ENCODE peak calls at places on chromosomes 13 and 19, in seven cellular contexts. Q is breast epithelium, Y is cardiac muscle cell, L is tibial artery, B is dorsolateral prefrontal cortex, H is neuronal stem cell, R is iPS DF 6.9. V is an unnamed sample.

GRCh38 chr13:80509264-80509663 is 168.3 kb upstream of the SPRY2 start:
- DNase-seq in R (no peak), H (no peak), L (no peak), Q (no peak), B (no peak), Y (no peak), V (no peak)

GRCh38 chr13:34006011-34006410 is 188.1 kb downstream of the RFC3 start:
- DNase-seq in H (no peak), Q (no peak), L (no peak), R (no peak), Y (no peak), B (no peak), V (no peak)

GRCh38 chr19:43790587-43790986 is 9.8 kb upstream of the KCNN4 start:
- DNase-seq in B (no peak), L (no peak), Q (no peak), H (no peak), R (no peak), Y (no peak), V (no peak)

GRCh38 chr19:41367848-41368301 is 3.9 kb upstream of the B9D2 start:
- DNase-seq in Y (peak; percentile 93), L (no peak), H (no peak), R (no peak), B (no peak), Q (no peak), V (no peak)

GRCh38 chr13:98842858-98843481 is 90.5 kb upstream of the SLC15A1 start:
- DNase-seq in R (peak; percentile 63), Q (no peak), H (peak; percentile 68), B (peak; percentile 81), Y (peak; percentile 86), L (peak; percentile 80), V (peak; percentile 44)

GRCh38 chr19:16338470-16339360 is 14.1 kb downstream of the KLF2 start:
- DNase-seq in Q (no peak), B (no peak), H (no peak), R (no peak), L (no peak), Y (peak; percentile 91), V (no peak)

GRCh38 chr19:38658462-38659306 is 11.2 kb downstream of the ACTN4 start:
- DNase-seq in R (no peak), L (peak; percentile 82), Q (no peak), Y (peak; percentile 99), B (no peak), H (no peak), V (no peak)

GRCh38 chr13:76148926-76149325 is 512.8 kb downstream of the LMO7 start:
- DNase-seq in Y (peak; percentile 11), B (no peak), L (no peak), H (no peak), R (no peak), Q (no peak), V (no peak)

GRCh38 chr19:33248104-33248503 is 22.5 kb upstream of the SLC7A10 start:
- DNase-seq in R (no peak), H (no peak), L (no peak), Y (no peak), Q (no peak), B (no peak), V (no peak)
- H3K27ac ChIP-seq in R (no peak overlapping the region), H (no peak overlapping the region), L (no peak overlapping the region), Y (no peak overlapping the region), Q (no peak overlapping the region), B (no peak overlapping the region), V (no peak overlapping the region)

GRCh38 chr19:48552406-48553322 is 692 bp downstream of the SULT2B1 start:
- DNase-seq in B (no peak), Y (no peak), Q (no peak), L (no peak), H (no peak), R (no peak), V (no peak)

GRCh38 chr19:48553676-48554384 is 1.9 kb downstream of the SULT2B1 start:
- DNase-seq in L (no peak), R (no peak), B (no peak), Q (no peak), Y (peak; percentile 72), H (no peak), V (no peak)

GRCh38 chr19:48554385-48555091 is 2.6 kb downstream of the SULT2B1 start:
- DNase-seq in B (no peak), R (no peak), H (peak; percentile 42), Q (no peak), Y (peak; percentile 36), L (no peak), V (no peak)

GRCh38 chr19:48549380-48549779 is 2.6 kb upstream of the SULT2B1 start:
- DNase-seq in Y (no peak), H (no peak), Q (no peak), L (no peak), R (no peak), B (no peak), V (no peak)

DNA sequence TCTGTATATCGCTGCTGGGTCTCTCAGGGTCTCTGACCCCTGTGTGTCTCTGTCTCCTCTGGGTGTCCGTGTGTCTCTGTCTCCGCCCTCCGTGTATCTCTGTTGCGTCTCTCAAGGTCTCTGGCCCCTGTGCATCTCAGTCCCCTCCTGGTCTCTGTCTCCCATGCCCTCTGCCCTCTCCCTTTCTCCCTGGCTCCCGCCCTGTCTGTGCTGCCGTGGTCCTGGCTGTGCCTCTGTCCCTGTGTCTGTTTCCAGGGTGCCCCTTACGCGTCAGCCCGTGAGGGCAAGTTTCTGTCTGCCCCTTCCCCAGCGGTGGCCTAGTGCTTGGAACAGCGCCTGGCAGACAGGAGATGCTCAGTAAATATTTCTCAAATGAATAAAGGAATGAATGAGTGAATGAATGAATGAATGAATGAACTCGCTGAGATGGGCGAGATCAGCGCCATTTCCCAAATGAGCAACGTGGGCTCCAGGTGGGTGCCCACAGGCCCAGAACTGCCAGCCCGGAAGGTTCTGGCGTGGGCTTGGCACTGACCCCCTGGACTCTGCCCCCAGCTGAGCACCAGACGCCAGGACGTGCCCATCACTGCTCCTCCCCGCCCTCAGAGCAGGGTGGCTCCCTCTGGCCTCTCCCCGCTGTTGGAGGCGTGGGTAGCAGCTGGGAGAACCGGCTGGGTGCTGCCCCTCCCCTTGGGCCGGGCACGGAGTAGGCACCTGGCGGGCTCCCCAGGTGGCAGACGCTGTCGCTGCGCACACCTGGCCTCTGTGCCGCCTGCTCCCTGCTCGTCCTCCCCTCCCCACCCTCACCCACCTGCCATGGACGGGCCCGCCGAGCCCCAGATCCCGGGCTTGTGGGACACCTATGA is at the start of gene SULT2B1:
- DNase-seq in Q (peak; percentile 89), H (no peak), L (no peak), Y (no peak), R (no peak), B (no peak), V (no peak)
- H3K27ac ChIP-seq in Q (peak within 1 kb of the TSS; percentile 69), H (no peak within 1 kb of the TSS), L (no peak within 1 kb of the TSS), Y (no peak within 1 kb of the TSS), R (no peak within 1 kb of the TSS), B (no peak within 1 kb of the TSS), V (no peak within 1 kb of the TSS)

DNA sequence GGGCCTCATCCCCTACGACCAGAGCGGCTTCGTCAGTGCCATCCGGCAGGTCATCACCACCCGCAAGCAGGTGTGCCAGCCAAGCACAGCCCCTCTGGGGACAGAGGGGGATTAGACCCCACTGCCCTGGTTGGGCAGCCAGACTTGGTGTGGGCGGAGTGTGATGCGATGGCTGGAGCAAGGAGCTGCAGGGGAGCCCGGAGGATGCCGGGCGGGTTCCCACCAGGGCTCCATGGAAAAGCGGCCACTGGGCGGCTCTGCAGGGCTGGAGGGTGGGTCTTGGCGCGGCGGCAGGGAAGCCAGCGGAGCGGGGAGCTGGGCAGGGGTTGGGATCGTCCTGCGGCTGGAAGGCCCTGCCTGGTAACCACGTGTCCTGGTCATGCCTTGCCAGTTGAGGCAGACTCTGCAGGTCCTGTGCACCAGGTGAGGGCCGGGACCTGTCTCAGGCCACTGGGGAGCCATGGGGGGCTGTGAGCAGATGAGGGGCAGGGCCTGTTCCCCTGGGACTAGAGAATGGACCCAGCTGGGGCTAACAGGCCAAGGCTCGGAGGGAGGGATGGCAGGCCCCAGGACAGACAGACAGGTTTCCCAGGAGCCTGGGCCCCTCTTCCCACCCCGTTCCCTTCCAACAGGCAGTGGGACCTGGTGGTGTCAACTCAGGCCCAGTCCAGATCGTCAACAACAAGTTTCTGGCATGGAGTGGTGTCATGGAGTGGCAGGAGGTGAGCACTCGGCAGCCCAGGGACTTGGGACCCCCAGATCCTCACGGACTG is 6.3 kb downstream of the PTOV1 start:
- DNase-seq in H (no peak), L (no peak), R (no peak), Y (no peak), B (no peak), Q (no peak), V (no peak)
- H3K27ac ChIP-seq in H (no peak overlapping the region), L (no peak overlapping the region), R (no peak overlapping the region), Y (peak overlapping the region; percentile 72), B (peak overlapping the region; percentile 74), Q (peak overlapping the region; percentile 7), V (peak overlapping the region; percentile 73)

GRCh38 chr19:48715276-48715675 is 4.2 kb downstream of the MAMSTR start:
- DNase-seq in Y (no peak), L (no peak), H (no peak), Q (no peak), R (no peak), B (no peak), V (no peak)
- H3K27ac ChIP-seq in Y (no peak overlapping the region), L (peak overlapping the region; percentile 74), H (no peak overlapping the region), Q (peak overlapping the region; percentile 93), R (no peak overlapping the region), B (peak overlapping the region; percentile 95), V (peak overlapping the region; percentile 10)